ENCODE peak calls at places on chromosomes 3 and 15, in five cellular contexts. One of them, this sample, is unnamed.

GRCh38 chr3:173411288-173412064 is 13.9 kb downstream of the NLGN1 start:
- DNase-seq in fibroblast of the aortic adventitia: peak
- DNase-seq in HCT116: peak
- DNase-seq in upper lobe of right lung: no peak
- DNase-seq in stomach: no peak
- DNase-seq in this sample: no peak

GRCh38 chr3:146581080-146581601 is 24.0 kb downstream of the PLSCR5 start:
- DNase-seq in fibroblast of the aortic adventitia: no peak
- DNase-seq in HCT116: no peak
- DNase-seq in upper lobe of right lung: no peak
- DNase-seq in stomach: no peak
- DNase-seq in this sample: no peak

GRCh38 chr15:41772720-41773331 is 1.5 kb upstream of the MAPKBP1 start:
- DNase-seq in fibroblast of the aortic adventitia: peak
- DNase-seq in HCT116: peak
- DNase-seq in upper lobe of right lung: no peak
- DNase-seq in stomach: peak
- DNase-seq in this sample: peak

GRCh38 chr3:49016414-49017228 is 1.8 kb downstream of the DALRD3 start:
- DNase-seq in fibroblast of the aortic adventitia: no peak
- DNase-seq in HCT116: no peak
- DNase-seq in upper lobe of right lung: no peak
- DNase-seq in stomach: no peak
- DNase-seq in this sample: no peak

GRCh38 chr3:38029400-38030125 is at the start of gene PLCD1:
- DNase-seq in fibroblast of the aortic adventitia: peak
- DNase-seq in HCT116: no peak
- DNase-seq in upper lobe of right lung: peak
- DNase-seq in stomach: peak
- DNase-seq in this sample: no peak

GRCh38 chr3:134883697-134884385 is 88.8 kb downstream of the EPHB1 start:
- DNase-seq in fibroblast of the aortic adventitia: peak
- DNase-seq in HCT116: no peak
- DNase-seq in upper lobe of right lung: no peak
- DNase-seq in stomach: no peak
- DNase-seq in this sample: no peak

GRCh38 chr3:61172684-61173083 is 78.6 kb downstream of the FHIT start:
- DNase-seq in fibroblast of the aortic adventitia: no peak
- DNase-seq in HCT116: no peak
- DNase-seq in upper lobe of right lung: no peak
- DNase-seq in stomach: no peak
- DNase-seq in this sample: no peak

GRCh38 chr3:109050591-109051167 is 67.3 kb downstream of the MORC1 start:
- DNase-seq in fibroblast of the aortic adventitia: peak
- DNase-seq in HCT116: peak
- DNase-seq in upper lobe of right lung: no peak
- DNase-seq in stomach: no peak
- DNase-seq in this sample: no peak

GRCh38 chr3:23203651-23204111 is 554 bp downstream of the UBE2E2 start:
- DNase-seq in fibroblast of the aortic adventitia: peak
- DNase-seq in HCT116: no peak
- DNase-seq in upper lobe of right lung: peak
- DNase-seq in stomach: no peak
- DNase-seq in this sample: no peak

GRCh38 chr3:150793641-150794040 is 30.7 kb upstream of the SIAH2 start:
- DNase-seq in fibroblast of the aortic adventitia: no peak
- DNase-seq in HCT116: no peak
- DNase-seq in upper lobe of right lung: no peak
- DNase-seq in stomach: no peak
- DNase-seq in this sample: no peak

GRCh38 chr3:126351086-126351770 is 6.0 kb downstream of the KLF15 start:
- DNase-seq in fibroblast of the aortic adventitia: no peak
- DNase-seq in HCT116: no peak
- DNase-seq in upper lobe of right lung: peak
- DNase-seq in stomach: no peak
- DNase-seq in this sample: no peak

GRCh38 chr15:67180514-67181191 is 73.8 kb downstream of the AAGAB start:
- DNase-seq in fibroblast of the aortic adventitia: no peak
- DNase-seq in HCT116: no peak
- DNase-seq in upper lobe of right lung: no peak
- DNase-seq in stomach: no peak
- DNase-seq in this sample: no peak
- TF ChIP-seq CTCF in fibroblast of the aortic adventitia: no peak
- TF ChIP-seq CTCF in HCT116: no peak
- TF ChIP-seq CTCF in upper lobe of right lung: no peak
- TF ChIP-seq CTCF in stomach: no peak
- TF ChIP-seq CTCF in this sample: no peak

GRCh38 chr3:20012164-20012563 is at the start of gene PP2D1:
- DNase-seq in fibroblast of the aortic adventitia: no peak
- DNase-seq in HCT116: no peak
- DNase-seq in upper lobe of right lung: no peak
- DNase-seq in stomach: no peak
- DNase-seq in this sample: no peak
- TF ChIP-seq CTCF in fibroblast of the aortic adventitia: no peak
- TF ChIP-seq CTCF in HCT116: no peak
- TF ChIP-seq CTCF in upper lobe of right lung: no peak
- TF ChIP-seq CTCF in stomach: no peak
- TF ChIP-seq CTCF in this sample: no peak

GRCh38 chr15:66046751-66047150 is 177.5 kb downstream of the RAB11A start:
- DNase-seq in fibroblast of the aortic adventitia: no peak
- DNase-seq in HCT116: no peak
- DNase-seq in upper lobe of right lung: no peak
- DNase-seq in stomach: no peak
- DNase-seq in this sample: no peak
- TF ChIP-seq CTCF in fibroblast of the aortic adventitia: no peak
- TF ChIP-seq CTCF in HCT116: peak
- TF ChIP-seq CTCF in upper lobe of right lung: no peak
- TF ChIP-seq CTCF in stomach: no peak
- TF ChIP-seq CTCF in this sample: no peak

GRCh38 chr3:160941885-160942494 is 163.2 kb downstream of the B3GALNT1 start:
- DNase-seq in fibroblast of the aortic adventitia: peak
- DNase-seq in HCT116: peak
- DNase-seq in upper lobe of right lung: no peak
- DNase-seq in stomach: peak
- DNase-seq in this sample: peak
- TF ChIP-seq CTCF in fibroblast of the aortic adventitia: peak
- TF ChIP-seq CTCF in HCT116: peak
- TF ChIP-seq CTCF in upper lobe of right lung: peak
- TF ChIP-seq CTCF in stomach: peak
- TF ChIP-seq CTCF in this sample: peak

GRCh38 chr3:11651900-11652299 is 8.2 kb upstream of the VGLL4 start:
- DNase-seq in fibroblast of the aortic adventitia: peak
- DNase-seq in HCT116: peak
- DNase-seq in upper lobe of right lung: no peak
- DNase-seq in stomach: no peak
- DNase-seq in this sample: no peak
- TF ChIP-seq CTCF in fibroblast of the aortic adventitia: peak
- TF ChIP-seq CTCF in HCT116: peak
- TF ChIP-seq CTCF in upper lobe of right lung: peak
- TF ChIP-seq CTCF in stomach: no peak
- TF ChIP-seq CTCF in this sample: no peak

DNA sequence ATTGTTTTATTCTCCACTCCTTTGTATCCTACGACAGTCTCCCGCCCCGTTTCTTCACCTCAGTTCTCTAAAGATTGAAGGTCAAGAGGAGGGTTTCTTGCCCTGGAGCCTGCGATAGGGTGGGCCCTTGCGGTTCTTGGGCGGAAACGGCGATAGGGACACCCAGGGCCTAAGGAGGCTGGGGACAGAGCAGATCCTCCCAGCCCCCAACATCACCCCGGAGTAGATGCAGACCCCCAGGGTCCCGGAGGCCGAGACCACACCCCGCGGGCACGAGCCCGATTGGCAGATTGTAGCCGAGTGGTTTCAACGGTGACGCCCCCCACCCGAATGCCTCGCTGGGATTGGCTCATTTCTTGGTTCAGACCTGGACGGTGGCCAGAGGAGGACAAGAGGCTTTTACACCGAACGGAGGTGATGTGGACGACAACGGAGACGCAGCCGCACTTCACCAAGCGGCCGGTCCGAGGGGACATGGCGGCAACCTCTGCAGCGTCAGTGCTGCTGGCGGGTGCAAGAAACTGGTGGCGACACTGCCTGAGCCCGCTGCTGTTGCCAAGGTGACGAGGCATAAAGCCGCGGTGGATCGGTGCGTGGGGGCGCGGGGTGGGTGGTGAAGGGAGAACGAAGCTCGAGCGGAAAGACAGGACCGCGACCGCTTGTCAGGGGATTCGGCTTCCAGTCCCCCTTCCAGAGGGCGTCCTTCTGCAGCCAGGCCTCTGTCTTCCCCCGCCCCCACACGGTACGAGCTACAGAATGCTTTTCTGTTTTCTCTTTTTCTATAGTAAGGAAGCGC is 19.0 kb upstream of the MCF2L2 start:
- DNase-seq in fibroblast of the aortic adventitia: peak
- DNase-seq in HCT116: peak
- DNase-seq in upper lobe of right lung: peak
- DNase-seq in stomach: peak
- DNase-seq in this sample: peak
- TF ChIP-seq CTCF in fibroblast of the aortic adventitia: no peak
- TF ChIP-seq CTCF in HCT116: no peak
- TF ChIP-seq CTCF in upper lobe of right lung: no peak
- TF ChIP-seq CTCF in stomach: no peak
- TF ChIP-seq CTCF in this sample: no peak

GRCh38 chr3:127590593-127591477 is at the start of gene TPRA1:
- DNase-seq in fibroblast of the aortic adventitia: peak
- DNase-seq in HCT116: peak
- DNase-seq in upper lobe of right lung: peak
- DNase-seq in stomach: peak
- DNase-seq in this sample: peak
- TF ChIP-seq CTCF in fibroblast of the aortic adventitia: no peak
- TF ChIP-seq CTCF in HCT116: no peak
- TF ChIP-seq CTCF in upper lobe of right lung: no peak
- TF ChIP-seq CTCF in stomach: no peak
- TF ChIP-seq CTCF in this sample: no peak

GRCh38 chr3:9198805-9199386 is 50.5 kb downstream of the SRGAP3 start:
- DNase-seq in fibroblast of the aortic adventitia: no peak
- DNase-seq in HCT116: no peak
- DNase-seq in upper lobe of right lung: no peak
- DNase-seq in stomach: no peak
- DNase-seq in this sample: no peak
- TF ChIP-seq CTCF in fibroblast of the aortic adventitia: no peak
- TF ChIP-seq CTCF in HCT116: no peak
- TF ChIP-seq CTCF in upper lobe of right lung: no peak
- TF ChIP-seq CTCF in stomach: no peak
- TF ChIP-seq CTCF in this sample: no peak